ENCODE peak calls at places on chromosomes 3 and 15, in four cellular contexts. M is SK-N-SH, X is HCT116, U is H1. Z is an unnamed sample. For H3K4me1, the result is how much of the 10 kb centered on the place peaks cover.

GRCh38 chr3:73100734-73101550 is 39.5 kb downstream of the EBLN2 start:
- DNase-seq in M (peak), X (peak), U (peak), Z (peak)

GRCh38 chr3:24259901-24260512 is 234.6 kb downstream of the THRB start:
- DNase-seq in M (no peak), X (no peak), U (no peak), Z (no peak)

GRCh38 chr15:75368689-75369239 is 357 bp upstream of the MAN2C1 start:
- DNase-seq in M (peak), X (no peak), U (no peak), Z (no peak)

GRCh38 chr3:184565421-184566211 is 4.0 kb downstream of the EPHB3 start:
- DNase-seq in M (peak), X (peak), U (no peak), Z (no peak)

GRCh38 chr15:31077181-31077580 is 24.3 kb downstream of the TRPM1 start:
- DNase-seq in M (no peak), X (no peak), U (peak), Z (no peak)

GRCh38 chr15:97521390-97521789 is 439.1 kb upstream of the ARRDC4 start:
- DNase-seq in M (no peak), X (no peak), U (no peak), Z (no peak)

GRCh38 chr3:194592798-194593752 is 40.1 kb downstream of the TMEM44 start:
- DNase-seq in M (peak), X (peak), U (no peak), Z (no peak)

GRCh38 chr3:128378631-128379347 is 87.9 kb downstream of the DNAJB8 start:
- DNase-seq in M (no peak), X (no peak), U (no peak), Z (no peak)

GRCh38 chr3:172987268-172987667 is 153.8 kb downstream of the SPATA16 start:
- DNase-seq in M (no peak), X (peak), U (peak), Z (peak)

GRCh38 chr15:65870889-65871533 is 1.7 kb downstream of the RAB11A start:
- DNase-seq in M (peak), X (no peak), U (no peak), Z (no peak)

GRCh38 chr3:50616003-50616769 is 765 bp upstream of the MAPKAPK3 start:
- DNase-seq in M (peak), X (peak), U (peak), Z (peak)

GRCh38 chr3:29447946-29448632 is 167.2 kb downstream of the RBMS3 start:
- DNase-seq in M (no peak), X (no peak), U (no peak), Z (no peak)

DNA sequence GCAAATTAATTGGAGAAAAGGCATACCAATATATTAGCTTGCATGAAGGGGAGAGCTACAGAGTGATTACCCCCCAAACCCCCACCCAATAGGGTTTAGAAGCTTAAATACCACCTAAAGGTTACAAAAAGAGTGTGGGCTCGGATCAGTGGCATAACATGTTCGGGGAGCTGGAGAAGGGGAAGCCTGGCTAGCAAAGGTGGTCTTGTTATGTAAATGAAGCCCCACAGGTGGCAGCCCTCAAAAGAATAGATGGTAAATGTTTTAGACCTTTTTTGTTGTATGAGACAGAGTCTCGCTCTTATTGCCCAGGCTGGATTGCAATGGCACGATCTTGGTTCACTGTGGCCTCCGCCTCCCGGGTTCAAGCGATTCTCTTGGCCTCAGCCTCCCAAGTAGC is 10.9 kb upstream of the PXK start:
- DNase-seq in M (no peak), X (no peak), U (peak), Z (peak)
- H3K4me1 ChIP-seq in M (under half), X (under half), U (under half), Z (under half)

GRCh38 chr3:31878231-31878838 is 102.7 kb downstream of the OSBPL10 start:
- DNase-seq in M (no peak), X (no peak), U (no peak), Z (no peak)

GRCh38 chr3:31880482-31881078 is 100.5 kb downstream of the OSBPL10 start:
- DNase-seq in M (no peak), X (no peak), U (no peak), Z (no peak)

GRCh38 chr3:31879365-31879764 is 101.7 kb downstream of the OSBPL10 start:
- DNase-seq in M (no peak), X (no peak), U (no peak), Z (no peak)

GRCh38 chr3:31882431-31882830 is 98.6 kb downstream of the OSBPL10 start:
- DNase-seq in M (no peak), X (no peak), U (no peak), Z (no peak)

DNA sequence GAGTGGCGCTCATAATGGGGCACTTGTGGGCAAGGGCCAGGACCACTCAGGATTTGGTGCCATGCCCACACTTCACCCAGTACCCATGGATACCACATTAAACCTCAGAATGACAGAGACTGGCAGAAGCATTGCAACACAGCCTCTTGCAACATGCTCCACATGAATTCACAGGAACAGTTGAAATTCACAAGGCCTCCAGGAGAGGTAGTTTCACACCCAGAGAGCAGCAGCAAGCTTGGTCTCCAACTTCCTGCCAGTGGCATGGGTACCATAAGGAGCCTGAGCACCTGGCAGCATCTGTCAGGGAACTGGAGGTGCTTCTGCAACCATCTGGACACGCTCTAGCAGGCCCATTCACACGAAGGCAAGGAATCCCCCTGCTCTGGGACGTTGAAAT is 101.0 kb downstream of the OSBPL10 start:
- DNase-seq in M (no peak), X (no peak), U (no peak), Z (no peak)
- TF ChIP-seq YY1 in M (no peak), X (no peak), U (no peak), Z (no peak)

DNA sequence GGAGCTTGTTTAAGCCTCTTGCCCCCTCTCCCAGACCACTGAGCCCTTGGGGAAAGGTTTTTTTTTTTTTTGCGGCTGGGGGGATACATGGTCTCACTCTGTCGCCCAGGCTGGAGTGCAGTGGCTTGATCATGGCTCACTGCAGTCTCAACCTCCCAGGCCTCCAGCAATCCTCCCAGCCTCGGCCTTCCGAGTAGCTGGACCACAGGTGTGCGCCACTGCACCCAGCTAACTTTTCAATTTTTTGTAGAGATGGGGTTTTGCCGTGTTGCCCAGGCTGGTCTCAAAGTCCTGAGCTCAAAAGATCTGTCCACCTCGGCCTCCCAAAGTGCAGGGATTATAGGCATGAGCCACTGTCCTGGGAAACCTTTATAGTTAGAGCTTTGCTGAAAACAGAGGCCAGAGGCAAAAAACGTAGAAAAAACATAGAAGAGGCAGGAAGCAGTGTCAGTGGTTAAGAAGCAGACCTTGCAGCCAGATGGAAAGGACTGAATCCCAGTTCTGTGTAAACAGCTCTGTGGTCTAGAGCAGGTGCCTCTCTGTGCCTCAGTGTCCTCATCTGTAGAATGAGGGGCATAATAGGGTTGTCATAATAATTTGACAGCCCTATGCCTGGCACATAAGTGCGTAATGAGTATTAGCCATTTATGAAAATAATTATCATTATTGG is 33.1 kb downstream of the CMTM7 start:
- DNase-seq in M (no peak), X (no peak), U (peak), Z (no peak)
- H3K4me1 ChIP-seq in M (under half), X (half or more), U (under half), Z (under half)

GRCh38 chr15:41897327-41897726 is 3.5 kb upstream of the SPTBN5 start:
- DNase-seq in M (no peak), X (no peak), U (no peak), Z (no peak)
- TF ChIP-seq YY1 in M (no peak), X (no peak), U (no peak), Z (no peak)

GRCh38 chr15:27956285-27956684 is 142.8 kb downstream of the OCA2 start:
- DNase-seq in M (no peak), X (no peak), U (no peak), Z (no peak)
- H3K4me1 ChIP-seq in M (under half), X (under half), U (under half), Z (under half)

GRCh38 chr3:10232138-10232537 is 16.1 kb upstream of the TATDN2 start:
- DNase-seq in M (no peak), X (no peak), U (no peak), Z (no peak)

GRCh38 chr3:10224794-10225660 is 23.2 kb upstream of the TATDN2 start:
- DNase-seq in M (peak), X (peak), U (peak), Z (peak)

GRCh38 chr3:10223676-10224639 is 24.3 kb upstream of the TATDN2 start:
- DNase-seq in M (no peak), X (no peak), U (no peak), Z (no peak)

GRCh38 chr3:10226293-10226692 is 22.0 kb upstream of the TATDN2 start:
- DNase-seq in M (no peak), X (no peak), U (peak), Z (peak)

GRCh38 chr3:10228248-10228950 is 19.9 kb upstream of the TATDN2 start:
- DNase-seq in M (no peak), X (no peak), U (no peak), Z (no peak)
- TF ChIP-seq YY1 in M (no peak), X (no peak), U (no peak), Z (no peak)

GRCh38 chr3:12194209-12194608 is 35.5 kb upstream of the TIMP4 start:
- DNase-seq in M (no peak), X (peak), U (no peak), Z (no peak)
- H3K4me1 ChIP-seq in M (under half), X (under half), U (under half), Z (under half)